ENCODE peak calls at places on chromosomes 6 and 20, in eight cellular contexts. K is Peyer's patch, H is HFFc6, B is foreskin fibroblast, G is AG04450, P is esophagus squamous epithelium, Z is fibroblast of lung, N is neural progenitor cell. W is an unnamed sample.

GRCh38 chr20:40335437-40335836 is 353.6 kb downstream of the MAFB start:
- DNase-seq in K (no peak), H (no peak), B (no peak), G (no peak), P (no peak), Z (no peak), N (no peak), W (no peak)

GRCh38 chr6:24352434-24352833 is 5.4 kb downstream of the DCDC2 start:
- DNase-seq in K (no peak), H (no peak), B (no peak), G (no peak), P (no peak), Z (no peak), N (no peak), W (no peak)

GRCh38 chr20:37354210-37355195 is 8.6 kb downstream of the SRC start:
- DNase-seq in K (no peak), H (no peak), B (no peak), G (no peak), P (no peak), Z (no peak), N (no peak), W (no peak)

GRCh38 chr6:133512410-133513016 is 271.4 kb downstream of the EYA4 start:
- DNase-seq in K (no peak), H (peak), B (peak), G (peak), P (no peak), Z (peak), N (peak), W (no peak)

GRCh38 chr6:50815436-50816114 is 3.1 kb upstream of the TFAP2B start:
- DNase-seq in K (no peak), H (peak), B (peak), G (no peak), P (no peak), Z (peak), N (no peak), W (no peak)

GRCh38 chr6:148747493-148748160 is 797 bp downstream of the UST start:
- DNase-seq in K (peak), H (no peak), B (no peak), G (no peak), P (no peak), Z (peak), N (peak), W (peak)

GRCh38 chr6:389622-390021 is 1.9 kb upstream of the IRF4 start:
- DNase-seq in K (no peak), H (no peak), B (no peak), G (no peak), P (no peak), Z (no peak), N (no peak), W (no peak)

GRCh38 chr6:100184473-100184872 is 190.4 kb upstream of the MCHR2 start:
- DNase-seq in K (no peak), H (no peak), B (no peak), G (no peak), P (no peak), Z (no peak), N (no peak), W (no peak)

GRCh38 chr20:8388146-8388545 is 256.1 kb downstream of the PLCB1 start:
- DNase-seq in K (no peak), H (peak), B (peak), G (no peak), P (no peak), Z (peak), N (no peak), W (no peak)

GRCh38 chr6:128932061-128932460 is 49.1 kb downstream of the LAMA2 start:
- DNase-seq in K (no peak), H (peak), B (peak), G (no peak), P (no peak), Z (no peak), N (no peak), W (no peak)

GRCh38 chr6:161244725-161245124 is 29.1 kb downstream of the AGPAT4 start:
- DNase-seq in K (no peak), H (no peak), B (no peak), G (no peak), P (no peak), Z (no peak), N (no peak), W (no peak)

GRCh38 chr20:50605136-50605535 is 86.2 kb downstream of the RIPOR3 start:
- DNase-seq in K (no peak), H (no peak), B (no peak), G (no peak), P (no peak), Z (no peak), N (no peak), W (no peak)

GRCh38 chr20:50388733-50389436 is 121.3 kb upstream of the PTPN1 start:
- DNase-seq in K (no peak), H (no peak), B (no peak), G (no peak), P (no peak), Z (no peak), N (no peak), W (no peak)

GRCh38 chr20:64180673-64181072 is 16.4 kb downstream of the MYT1 start:
- DNase-seq in K (peak), H (no peak), B (no peak), G (no peak), P (no peak), Z (no peak), N (no peak), W (no peak)

GRCh38 chr6:42190784-42191183 is 4.0 kb downstream of the GUCA1B start:
- DNase-seq in K (no peak), H (peak), B (peak), G (peak), P (no peak), Z (peak), N (no peak), W (no peak)

GRCh38 chr20:17576215-17576614 is 6.3 kb downstream of the DSTN start:
- DNase-seq in K (no peak), H (no peak), B (no peak), G (no peak), P (no peak), Z (no peak), N (no peak), W (no peak)

GRCh38 chr6:155676346-155676745 is 220.7 kb upstream of the NOX3 start:
- DNase-seq in K (no peak), H (no peak), B (no peak), G (no peak), P (no peak), Z (no peak), N (no peak), W (no peak)

GRCh38 chr6:169233181-169233580 is 20.5 kb downstream of the THBS2 start:
- DNase-seq in K (no peak), H (no peak), B (no peak), G (no peak), P (no peak), Z (no peak), N (no peak), W (no peak)

GRCh38 chr6:170231496-170232185 is 59.2 kb downstream of the DLL1 start:
- DNase-seq in K (no peak), H (no peak), B (no peak), G (no peak), P (no peak), Z (peak), N (peak), W (no peak)

GRCh38 chr20:59055302-59055701 is 12.7 kb upstream of the PRELID3B start:
- DNase-seq in K (no peak), H (peak), B (no peak), G (no peak), P (no peak), Z (no peak), N (no peak), W (no peak)

GRCh38 chr6:94251878-94252277 is 832.5 kb upstream of the EPHA7 start:
- DNase-seq in K (no peak), H (no peak), B (no peak), G (no peak), P (no peak), Z (no peak), N (peak), W (no peak)

GRCh38 chr6:170476360-170476759 is 76.7 kb downstream of the PSMB1 start:
- DNase-seq in K (no peak), H (no peak), B (no peak), G (no peak), P (no peak), Z (no peak), N (no peak), W (no peak)

GRCh38 chr6:33696538-33697518 is 14.7 kb downstream of the UQCC2 start:
- DNase-seq in K (peak), H (peak), B (peak), G (peak), P (no peak), Z (peak), N (no peak), W (no peak)

GRCh38 chr6:130282234-130282995 is 59.7 kb upstream of the SAMD3 start:
- DNase-seq in K (no peak), H (peak), B (no peak), G (peak), P (no peak), Z (peak), N (peak), W (no peak)

GRCh38 chr6:28371706-28372451 is 22.1 kb downstream of the ZKSCAN3 start:
- DNase-seq in K (no peak), H (no peak), B (no peak), G (no peak), P (no peak), Z (no peak), N (no peak), W (no peak)

GRCh38 chr6:51025082-51025777 is 206.6 kb downstream of the TFAP2B start:
- DNase-seq in K (no peak), H (peak), B (peak), G (no peak), P (no peak), Z (peak), N (no peak), W (no peak)

GRCh38 chr6:165662671-165663282 is at the start of gene PDE10A:
- DNase-seq in K (no peak), H (no peak), B (no peak), G (no peak), P (no peak), Z (peak), N (peak), W (no peak)

GRCh38 chr20:10922941-10923340 is 249.1 kb upstream of the JAG1 start:
- DNase-seq in K (no peak), H (peak), B (peak), G (peak), P (no peak), Z (peak), N (no peak), W (no peak)

GRCh38 chr6:110622912-110623578 is 146.6 kb upstream of the SLC22A16 start:
- DNase-seq in K (no peak), H (no peak), B (no peak), G (no peak), P (no peak), Z (no peak), N (no peak), W (no peak)

GRCh38 chr20:20712004-20712473 is 405 bp downstream of the RALGAPA2 start:
- DNase-seq in K (no peak), H (no peak), B (no peak), G (no peak), P (no peak), Z (no peak), N (peak), W (no peak)

GRCh38 chr6:74000582-74000981 is 304.6 kb downstream of the CD109 start:
- DNase-seq in K (no peak), H (no peak), B (peak), G (peak), P (no peak), Z (no peak), N (no peak), W (no peak)

GRCh38 chr6:15483060-15483459 is 179.8 kb downstream of the DTNBP1 start:
- DNase-seq in K (no peak), H (no peak), B (peak), G (no peak), P (no peak), Z (no peak), N (no peak), W (no peak)

GRCh38 chr6:126661646-126662045 is 321.7 kb downstream of the CENPW start:
- DNase-seq in K (no peak), H (peak), B (peak), G (peak), P (no peak), Z (peak), N (no peak), W (no peak)

GRCh38 chr20:44747166-44748004 is 1.7 kb downstream of the KCNK15 start:
- DNase-seq in K (peak), H (peak), B (peak), G (peak), P (no peak), Z (peak), N (peak), W (peak)

GRCh38 chr6:131368077-131368911 is 204.7 kb upstream of the ARG1 start:
- DNase-seq in K (no peak), H (no peak), B (peak), G (no peak), P (no peak), Z (peak), N (peak), W (no peak)
- TF ChIP-seq CTCF in K (no peak), H (no peak), B (no peak), G (no peak), P (no peak), Z (no peak), N (no peak), W (no peak)

GRCh38 chr6:53640361-53640760 is 25.2 kb downstream of the KLHL31 start:
- DNase-seq in K (no peak), H (no peak), B (no peak), G (no peak), P (no peak), Z (no peak), N (no peak), W (no peak)
- TF ChIP-seq CTCF in K (no peak), H (no peak), B (no peak), G (no peak), P (no peak), Z (no peak), N (no peak), W (no peak)

DNA sequence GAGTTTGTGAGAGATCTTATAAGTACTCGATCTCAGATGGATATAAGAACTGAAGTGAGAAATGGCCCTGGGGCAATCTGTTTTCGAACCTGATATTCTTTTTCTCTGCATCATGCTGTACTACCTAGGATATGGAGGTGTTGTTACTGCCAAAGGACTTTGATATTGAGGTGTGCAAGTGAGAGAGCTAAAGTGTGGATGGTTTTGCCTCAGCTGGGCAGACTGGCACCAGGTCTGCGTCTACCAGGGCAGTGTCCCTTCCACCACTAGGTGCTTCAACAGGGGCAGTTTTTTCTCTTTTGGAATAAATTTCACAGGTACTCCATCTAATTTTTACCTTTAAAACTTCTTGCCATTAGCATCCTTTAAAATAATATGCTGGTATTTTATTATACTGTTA is 35.0 kb downstream of the ADGRG6 start:
- DNase-seq in K (no peak), H (no peak), B (no peak), G (no peak), P (no peak), Z (no peak), N (no peak), W (no peak)
- TF ChIP-seq CTCF in K (no peak), H (no peak), B (no peak), G (no peak), P (no peak), Z (no peak), N (no peak), W (no peak)

GRCh38 chr6:57324538-57324937 is 7.1 kb downstream of the PRIM2 start:
- DNase-seq in K (no peak), H (no peak), B (no peak), G (no peak), P (no peak), Z (no peak), N (no peak), W (no peak)
- TF ChIP-seq CTCF in K (no peak), H (peak), B (peak), G (peak), P (peak), Z (peak), N (peak), W (peak)

GRCh38 chr20:41704896-41705295 is 86.7 kb upstream of the CHD6 start:
- DNase-seq in K (no peak), H (no peak), B (no peak), G (no peak), P (no peak), Z (no peak), N (no peak), W (no peak)
- TF ChIP-seq CTCF in K (no peak), H (no peak), B (no peak), G (no peak), P (no peak), Z (no peak), N (no peak), W (no peak)

DNA sequence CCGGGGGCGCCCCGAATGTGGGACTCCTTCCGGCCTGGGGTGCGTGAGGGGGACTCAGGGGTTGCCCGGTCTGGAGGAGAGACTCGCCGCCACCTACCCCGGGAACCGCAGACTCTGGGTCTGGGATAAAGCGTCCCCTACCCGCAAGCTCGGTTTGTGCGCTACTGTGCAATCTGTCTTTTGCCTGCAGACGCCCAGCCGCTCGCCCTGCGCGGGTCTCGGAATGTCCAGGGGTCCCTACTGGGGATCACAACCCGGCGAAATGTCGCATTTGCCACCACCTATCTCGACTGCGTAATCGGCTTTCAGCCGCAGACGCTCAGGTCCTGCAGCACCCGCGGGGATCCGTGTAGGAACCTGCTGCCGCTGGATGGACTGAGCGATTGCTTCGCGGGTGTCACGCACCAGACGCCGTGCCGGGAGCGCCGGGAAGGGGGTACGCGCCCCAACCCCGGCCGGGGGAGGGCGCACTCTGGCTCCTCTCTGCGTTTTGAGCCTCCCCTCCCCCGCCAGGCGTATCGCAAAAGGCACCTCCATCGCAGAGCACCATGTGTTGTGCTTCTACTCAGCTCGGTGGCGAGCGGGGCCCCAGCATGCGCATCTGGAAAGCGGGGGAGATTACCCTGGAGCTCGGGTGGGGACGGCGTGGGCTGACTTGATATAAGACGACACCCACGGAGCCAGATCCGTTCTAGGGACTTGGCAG is 824 bp upstream of the PTPRA start:
- DNase-seq in K (peak), H (peak), B (peak), G (no peak), P (no peak), Z (peak), N (peak), W (peak)
- TF ChIP-seq CTCF in K (no peak), H (peak), B (peak), G (peak), P (peak), Z (peak), N (peak), W (peak)

GRCh38 chr6:17200395-17200794 is 80.8 kb upstream of the RBM24 start:
- DNase-seq in K (no peak), H (no peak), B (no peak), G (no peak), P (no peak), Z (no peak), N (peak), W (no peak)
- TF ChIP-seq CTCF in K (no peak), H (peak), B (no peak), G (peak), P (no peak), Z (no peak), N (peak), W (no peak)

GRCh38 chr20:25479638-25480037 is 72.2 kb downstream of the GINS1 start:
- DNase-seq in K (no peak), H (no peak), B (no peak), G (no peak), P (no peak), Z (no peak), N (no peak), W (no peak)

GRCh38 chr20:25480797-25481196 is 73.3 kb downstream of the GINS1 start:
- DNase-seq in K (no peak), H (no peak), B (no peak), G (no peak), P (no peak), Z (no peak), N (no peak), W (no peak)

GRCh38 chr20:25481918-25482253 is 74.4 kb downstream of the GINS1 start:
- DNase-seq in K (no peak), H (no peak), B (no peak), G (no peak), P (no peak), Z (no peak), N (no peak), W (no peak)

GRCh38 chr20:25480156-25480555 is 72.7 kb downstream of the GINS1 start:
- DNase-seq in K (no peak), H (no peak), B (no peak), G (no peak), P (no peak), Z (no peak), N (no peak), W (no peak)

GRCh38 chr20:25481235-25481917 is 73.9 kb downstream of the GINS1 start:
- DNase-seq in K (no peak), H (no peak), B (no peak), G (no peak), P (no peak), Z (no peak), N (no peak), W (no peak)
- TF ChIP-seq CTCF in K (no peak), H (peak), B (no peak), G (peak), P (no peak), Z (peak), N (no peak), W (no peak)

GRCh38 chr20:38791940-38792339 is 13.6 kb upstream of the PPP1R16B start:
- DNase-seq in K (no peak), H (no peak), B (no peak), G (no peak), P (no peak), Z (no peak), N (no peak), W (no peak)

GRCh38 chr20:38791291-38791690 is 14.2 kb upstream of the PPP1R16B start:
- DNase-seq in K (no peak), H (no peak), B (no peak), G (no peak), P (no peak), Z (no peak), N (no peak), W (no peak)

GRCh38 chr20:38787870-38788269 is 17.6 kb upstream of the PPP1R16B start:
- DNase-seq in K (no peak), H (no peak), B (no peak), G (no peak), P (no peak), Z (no peak), N (no peak), W (no peak)

GRCh38 chr20:38789503-38790209 is 15.8 kb upstream of the PPP1R16B start:
- DNase-seq in K (no peak), H (peak), B (peak), G (no peak), P (no peak), Z (peak), N (no peak), W (no peak)

DNA sequence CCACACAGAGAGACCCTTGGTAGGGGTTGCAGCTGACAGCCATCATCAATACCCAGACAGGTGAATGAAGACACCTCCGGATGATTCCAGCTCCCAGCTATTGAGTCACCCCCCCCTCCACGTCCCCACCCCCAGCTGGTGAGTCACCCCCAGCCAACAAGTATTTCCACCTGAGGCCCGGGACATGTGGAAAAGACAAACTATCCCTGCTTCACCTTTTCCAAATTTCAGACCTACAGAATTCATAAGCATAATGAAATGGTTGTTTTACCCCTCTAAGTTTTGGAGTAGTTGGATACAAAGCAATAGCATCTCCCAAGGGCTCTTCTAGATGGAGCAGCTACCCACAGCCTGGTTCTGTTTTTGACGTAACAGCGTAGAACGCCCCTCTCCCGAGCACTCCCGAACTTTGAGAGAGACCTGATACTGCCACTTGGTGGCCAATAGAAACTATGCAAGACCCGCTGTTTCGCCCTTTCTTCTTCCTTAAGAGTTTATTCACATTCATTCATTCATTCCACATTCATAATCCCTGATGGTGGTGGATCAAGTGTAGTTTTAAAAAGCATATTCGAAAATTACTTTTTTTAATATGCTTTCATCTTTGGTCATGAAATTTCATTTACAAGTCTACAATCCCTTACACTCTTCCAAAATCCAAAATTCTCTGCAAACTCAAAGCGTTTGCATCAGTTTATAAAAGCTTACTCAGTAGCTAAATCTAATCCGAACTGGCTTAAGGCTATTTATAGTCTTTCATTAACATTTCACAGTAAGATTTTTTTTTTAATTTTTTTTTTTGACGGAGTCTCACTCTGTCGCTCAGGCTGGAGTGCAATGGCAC is 15.1 kb upstream of the PPP1R16B start:
- DNase-seq in K (no peak), H (no peak), B (no peak), G (no peak), P (no peak), Z (peak), N (peak), W (no peak)
- TF ChIP-seq CTCF in K (peak), H (peak), B (peak), G (peak), P (peak), Z (peak), N (peak), W (peak)

W was measured in natural killer cell.